ENCODE peak calls at places on chromosomes 11 and 22, in five cellular contexts. One of them, this sample, is unnamed.

GRCh38 chr11:131246589-131247164 is 123.7 kb upstream of the NTM start:
- DNase-seq in HEK293T: peak
- DNase-seq in K562: peak
- DNase-seq in HepG2: peak
- DNase-seq in A549: no peak
- DNase-seq in this sample: no peak

GRCh38 chr22:50320116-50320515 is 6.7 kb downstream of the DENND6B start:
- DNase-seq in A549: no peak
- DNase-seq in HEK293T: no peak
- DNase-seq in K562: no peak
- DNase-seq in HepG2: no peak
- DNase-seq in this sample: no peak

GRCh38 chr22:31952459-31952858 is 8.1 kb downstream of the YWHAH start:
- DNase-seq in A549: peak
- DNase-seq in K562: no peak
- DNase-seq in HepG2: no peak
- DNase-seq in HEK293T: no peak
- DNase-seq in this sample: peak

GRCh38 chr22:26893711-26894110 is 236.3 kb downstream of the MIAT start:
- DNase-seq in A549: no peak
- DNase-seq in K562: no peak
- DNase-seq in HEK293T: no peak
- DNase-seq in HepG2: no peak
- DNase-seq in this sample: no peak

GRCh38 chr22:42996646-42997365 is 18.1 kb downstream of the PACSIN2 start:
- DNase-seq in HEK293T: no peak
- DNase-seq in A549: no peak
- DNase-seq in HepG2: no peak
- DNase-seq in K562: no peak
- DNase-seq in this sample: no peak

GRCh38 chr11:112025682-112026081 is 474 bp downstream of the DLAT start:
- DNase-seq in A549: peak
- DNase-seq in HepG2: peak
- DNase-seq in K562: no peak
- DNase-seq in HEK293T: no peak
- DNase-seq in this sample: peak

GRCh38 chr11:113587318-113587739 is 112.1 kb upstream of the DRD2 start:
- DNase-seq in K562: no peak
- DNase-seq in HEK293T: no peak
- DNase-seq in A549: no peak
- DNase-seq in HepG2: no peak
- DNase-seq in this sample: peak

GRCh38 chr22:42959472-42960145 is 55.3 kb downstream of the PACSIN2 start:
- DNase-seq in HEK293T: peak
- DNase-seq in A549: peak
- DNase-seq in K562: peak
- DNase-seq in HepG2: peak
- DNase-seq in this sample: peak

GRCh38 chr11:70455354-70455753 is 57.0 kb downstream of the CTTN start:
- DNase-seq in A549: no peak
- DNase-seq in HepG2: no peak
- DNase-seq in HEK293T: no peak
- DNase-seq in K562: no peak
- DNase-seq in this sample: no peak

GRCh38 chr11:33263549-33263948 is 6.4 kb downstream of the HIPK3 start:
- DNase-seq in A549: no peak
- DNase-seq in K562: no peak
- DNase-seq in HepG2: no peak
- DNase-seq in HEK293T: no peak
- DNase-seq in this sample: no peak

GRCh38 chr22:46750861-46751260 is 11.6 kb upstream of the TBC1D22A start:
- DNase-seq in HepG2: no peak
- DNase-seq in A549: no peak
- DNase-seq in HEK293T: no peak
- DNase-seq in K562: no peak
- DNase-seq in this sample: no peak

GRCh38 chr22:47294222-47294532 is 531.7 kb downstream of the TBC1D22A start:
- DNase-seq in A549: no peak
- DNase-seq in K562: no peak
- DNase-seq in HepG2: no peak
- DNase-seq in HEK293T: no peak
- DNase-seq in this sample: peak

GRCh38 chr11:99554232-99554903 is 533.6 kb downstream of the CNTN5 start:
- DNase-seq in HepG2: no peak
- DNase-seq in A549: no peak
- DNase-seq in K562: no peak
- DNase-seq in HEK293T: no peak
- DNase-seq in this sample: no peak

GRCh38 chr11:9069861-9070470 is 21.4 kb downstream of the SCUBE2 start:
- DNase-seq in HepG2: no peak
- DNase-seq in K562: no peak
- DNase-seq in HEK293T: no peak
- DNase-seq in A549: no peak
- DNase-seq in this sample: no peak

GRCh38 chr11:132258865-132259264 is 888.5 kb downstream of the NTM start:
- DNase-seq in HepG2: no peak
- DNase-seq in A549: no peak
- DNase-seq in K562: no peak
- DNase-seq in HEK293T: no peak
- DNase-seq in this sample: peak

GRCh38 chr11:57237204-57237681 is at the start of gene APLNR:
- DNase-seq in K562: peak
- DNase-seq in A549: no peak
- DNase-seq in HepG2: no peak
- DNase-seq in HEK293T: no peak
- DNase-seq in this sample: no peak

GRCh38 chr11:30811226-30811625 is 225.1 kb upstream of the MPPED2 start:
- DNase-seq in K562: no peak
- DNase-seq in A549: no peak
- DNase-seq in HEK293T: no peak
- DNase-seq in HepG2: no peak
- DNase-seq in this sample: no peak

GRCh38 chr11:3853935-3854659 is 1.4 kb upstream of the STIM1 start:
- DNase-seq in HEK293T: no peak
- DNase-seq in HepG2: no peak
- DNase-seq in K562: no peak
- DNase-seq in A549: no peak
- DNase-seq in this sample: no peak

GRCh38 chr11:119699227-119699626 is 29.8 kb downstream of the NECTIN1 start:
- DNase-seq in A549: no peak
- DNase-seq in HEK293T: no peak
- DNase-seq in K562: no peak
- DNase-seq in HepG2: peak
- DNase-seq in this sample: no peak

GRCh38 chr11:109946322-109946846 is 146.8 kb upstream of the ZC3H12C start:
- DNase-seq in A549: peak
- DNase-seq in HepG2: peak
- DNase-seq in K562: peak
- DNase-seq in HEK293T: peak
- DNase-seq in this sample: peak

GRCh38 chr11:24704716-24705115 is 207.9 kb downstream of the LUZP2 start:
- DNase-seq in A549: no peak
- DNase-seq in HepG2: no peak
- DNase-seq in HEK293T: no peak
- DNase-seq in K562: no peak
- DNase-seq in this sample: no peak

GRCh38 chr11:125245299-125245698 is 80.7 kb downstream of the PKNOX2 start:
- DNase-seq in HepG2: no peak
- DNase-seq in A549: no peak
- DNase-seq in HEK293T: no peak
- DNase-seq in K562: no peak
- DNase-seq in this sample: peak

DNA sequence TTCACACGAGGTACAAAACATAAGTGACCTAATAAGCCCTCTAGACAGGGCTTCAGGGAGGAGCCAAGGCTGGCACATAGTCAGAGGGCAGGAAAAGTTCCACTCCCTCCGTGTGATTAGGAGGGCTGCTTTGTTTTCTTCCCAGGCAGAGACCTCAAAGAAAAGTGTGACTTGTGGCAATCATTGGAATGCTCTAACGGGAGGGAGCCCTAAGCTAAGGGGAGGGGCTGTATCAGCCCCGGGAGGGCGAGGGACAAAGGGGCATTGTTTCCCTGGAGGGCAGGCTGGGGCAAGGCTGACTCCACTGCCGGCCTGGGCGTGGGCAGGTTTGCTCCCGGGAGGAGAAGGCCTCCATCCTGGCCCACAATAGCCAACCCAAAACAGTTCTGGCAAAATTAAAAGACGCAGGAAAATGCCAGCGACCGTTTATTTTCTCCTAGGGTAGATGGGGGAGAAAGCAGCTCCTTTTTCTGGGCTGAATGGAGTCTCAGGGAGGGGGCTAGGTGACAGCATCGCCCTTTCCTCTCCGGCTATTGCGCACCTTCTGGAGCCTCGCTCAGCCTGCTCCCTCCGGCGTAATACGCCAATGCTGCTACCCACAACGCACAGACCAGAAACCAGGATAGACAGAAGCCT is 60.1 kb downstream of the ENDOD1 start:
- DNase-seq in HepG2: peak
- DNase-seq in A549: no peak
- DNase-seq in K562: no peak
- DNase-seq in HEK293T: no peak
- DNase-seq in this sample: no peak
- TF ChIP-seq BHLHE40 in HepG2: no peak
- TF ChIP-seq BHLHE40 in A549: no peak
- TF ChIP-seq BHLHE40 in K562: no peak
- TF ChIP-seq BHLHE40 in HEK293T: no peak
- TF ChIP-seq BHLHE40 in this sample: no peak

DNA sequence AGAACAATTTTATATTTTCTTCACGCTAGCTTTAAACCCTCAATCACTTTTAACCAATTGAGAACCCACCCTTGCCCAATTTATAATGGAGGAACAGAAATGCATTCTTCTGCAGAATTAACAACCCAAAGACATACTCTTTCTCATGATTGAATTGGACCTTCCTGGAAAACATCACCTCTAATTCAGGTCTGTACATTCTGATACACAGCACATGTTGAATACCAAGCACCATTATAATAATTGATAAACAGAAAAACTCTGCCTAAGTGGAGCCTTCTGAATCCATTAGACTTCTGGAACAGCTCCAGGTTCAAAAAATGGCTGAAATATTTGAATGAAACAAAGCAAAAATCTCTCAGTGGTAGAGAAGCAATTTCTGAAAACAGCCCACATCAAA is 105.4 kb downstream of the FAM76B start:
- DNase-seq in HepG2: no peak
- DNase-seq in HEK293T: no peak
- DNase-seq in A549: no peak
- DNase-seq in K562: no peak
- DNase-seq in this sample: no peak
- TF ChIP-seq BHLHE40 in HepG2: no peak
- TF ChIP-seq BHLHE40 in HEK293T: no peak
- TF ChIP-seq BHLHE40 in A549: no peak
- TF ChIP-seq BHLHE40 in K562: no peak
- TF ChIP-seq BHLHE40 in this sample: no peak

GRCh38 chr22:36641902-36642640 is 61.5 kb downstream of the CACNG2 start:
- DNase-seq in HepG2: no peak
- DNase-seq in A549: no peak
- DNase-seq in HEK293T: no peak
- DNase-seq in K562: no peak
- DNase-seq in this sample: peak
- TF ChIP-seq BHLHE40 in HepG2: no peak
- TF ChIP-seq BHLHE40 in A549: no peak
- TF ChIP-seq BHLHE40 in HEK293T: no peak
- TF ChIP-seq BHLHE40 in K562: no peak
- TF ChIP-seq BHLHE40 in this sample: no peak

DNA sequence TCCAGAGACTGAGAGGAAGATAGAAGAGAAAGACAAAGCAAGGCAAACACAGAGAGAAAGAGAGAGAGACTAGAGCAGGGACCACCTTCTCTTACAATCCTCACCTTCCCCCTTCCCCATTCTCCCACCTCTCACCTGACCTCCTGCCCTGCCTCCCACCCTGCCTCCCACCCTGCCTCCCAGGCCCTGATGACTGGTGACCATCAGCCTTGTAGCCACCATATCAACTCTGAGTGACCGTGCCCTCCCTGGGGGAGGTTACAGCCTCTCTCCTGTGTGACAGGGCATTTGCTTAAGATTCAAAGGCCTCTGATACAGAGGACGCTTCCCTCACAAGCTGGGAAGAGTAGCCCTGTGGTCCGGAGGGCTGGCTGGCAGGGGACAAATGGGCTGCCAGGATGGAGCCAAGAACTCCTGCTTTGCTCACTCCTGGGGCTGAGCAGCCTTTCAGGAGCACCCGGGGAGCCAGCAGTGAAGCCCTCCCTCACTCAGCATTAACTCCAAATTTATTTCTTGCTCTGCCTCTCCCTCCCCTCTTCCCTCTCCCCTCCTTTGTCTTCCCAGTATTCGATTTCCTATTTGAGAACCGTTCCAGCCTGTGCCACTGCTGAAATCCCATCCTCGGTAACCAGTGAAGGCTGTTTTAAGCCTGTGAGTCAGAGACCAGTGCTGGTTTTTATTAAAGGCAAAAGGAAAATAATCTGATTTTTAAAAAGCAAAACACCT is 125.2 kb upstream of the SYT13 start:
- DNase-seq in K562: no peak
- DNase-seq in HepG2: no peak
- DNase-seq in A549: no peak
- DNase-seq in HEK293T: no peak
- DNase-seq in this sample: peak
- TF ChIP-seq BHLHE40 in K562: no peak
- TF ChIP-seq BHLHE40 in HepG2: no peak
- TF ChIP-seq BHLHE40 in A549: no peak
- TF ChIP-seq BHLHE40 in HEK293T: no peak
- TF ChIP-seq BHLHE40 in this sample: no peak

GRCh38 chr11:123588117-123588815 is 66.2 kb downstream of the SCN3B start:
- DNase-seq in HepG2: peak
- DNase-seq in K562: no peak
- DNase-seq in HEK293T: no peak
- DNase-seq in A549: peak
- DNase-seq in this sample: no peak
- TF ChIP-seq BHLHE40 in HepG2: no peak
- TF ChIP-seq BHLHE40 in K562: no peak
- TF ChIP-seq BHLHE40 in HEK293T: no peak
- TF ChIP-seq BHLHE40 in A549: no peak
- TF ChIP-seq BHLHE40 in this sample: no peak

GRCh38 chr11:94747136-94748110 is 20.7 kb upstream of the AMOTL1 start:
- DNase-seq in HepG2: no peak
- DNase-seq in A549: peak
- DNase-seq in K562: no peak
- DNase-seq in HEK293T: no peak
- DNase-seq in this sample: no peak
- TF ChIP-seq BHLHE40 in HepG2: no peak
- TF ChIP-seq BHLHE40 in A549: no peak
- TF ChIP-seq BHLHE40 in K562: no peak
- TF ChIP-seq BHLHE40 in HEK293T: no peak
- TF ChIP-seq BHLHE40 in this sample: no peak

GRCh38 chr11:78465169-78465942 is 47.7 kb upstream of the GAB2 start:
- DNase-seq in HEK293T: no peak
- DNase-seq in K562: no peak
- DNase-seq in A549: no peak
- DNase-seq in HepG2: no peak
- DNase-seq in this sample: no peak

GRCh38 chr11:78472382-78472781 is 54.8 kb upstream of the GAB2 start:
- DNase-seq in HEK293T: no peak
- DNase-seq in HepG2: no peak
- DNase-seq in A549: no peak
- DNase-seq in K562: no peak
- DNase-seq in this sample: no peak

GRCh38 chr11:78469905-78470304 is 52.3 kb upstream of the GAB2 start:
- DNase-seq in HepG2: no peak
- DNase-seq in HEK293T: no peak
- DNase-seq in K562: no peak
- DNase-seq in A549: no peak
- DNase-seq in this sample: no peak

GRCh38 chr11:78470861-78471442 is 53.3 kb upstream of the GAB2 start:
- DNase-seq in HepG2: no peak
- DNase-seq in HEK293T: no peak
- DNase-seq in A549: no peak
- DNase-seq in K562: no peak
- DNase-seq in this sample: no peak

GRCh38 chr11:78467370-78467769 is 49.8 kb upstream of the GAB2 start:
- DNase-seq in A549: no peak
- DNase-seq in K562: no peak
- DNase-seq in HepG2: no peak
- DNase-seq in HEK293T: no peak
- DNase-seq in this sample: no peak
- TF ChIP-seq BHLHE40 in A549: no peak
- TF ChIP-seq BHLHE40 in K562: no peak
- TF ChIP-seq BHLHE40 in HepG2: no peak
- TF ChIP-seq BHLHE40 in HEK293T: no peak
- TF ChIP-seq BHLHE40 in this sample: no peak

This sample was measured in IMR-90.